ENCODE peak calls at places on chromosomes 3 and 15, in four cellular contexts. D is cardiac muscle cell, X is omental fat pad, F is type B pancreatic cell. M is an unnamed sample.

GRCh38 chr15:51497806-51498205 is 124.8 kb downstream of the DMXL2 start:
- DNase-seq in D (no peak), X (no peak), F (no peak), M (no peak)

GRCh38 chr3:111151438-111151837 is 79.8 kb downstream of the NECTIN3 start:
- DNase-seq in D (peak), X (no peak), F (no peak), M (no peak)

GRCh38 chr3:24302382-24302781 is 192.3 kb downstream of the THRB start:
- DNase-seq in D (no peak), X (no peak), F (no peak), M (no peak)

GRCh38 chr3:44078863-44079262 is 162.8 kb upstream of the TOPAZ1 start:
- DNase-seq in D (no peak), X (no peak), F (no peak), M (no peak)

GRCh38 chr3:153722157-153722556 is 399.0 kb upstream of the ARHGEF26 start:
- DNase-seq in D (no peak), X (no peak), F (no peak), M (no peak)

GRCh38 chr3:119294889-119295769 is 946 bp downstream of the ARHGAP31 start:
- DNase-seq in D (peak), X (no peak), F (no peak), M (peak)

GRCh38 chr15:64622410-64623260 is 152.8 kb downstream of the RBPMS2 start:
- DNase-seq in D (no peak), X (no peak), F (no peak), M (no peak)

GRCh38 chr15:75479670-75480069 is 28.2 kb upstream of the SIN3A start:
- DNase-seq in D (no peak), X (no peak), F (no peak), M (no peak)

GRCh38 chr3:7793786-7794185 is 707.8 kb upstream of the LMCD1 start:
- DNase-seq in D (no peak), X (no peak), F (no peak), M (no peak)

GRCh38 chr3:105656607-105657504 is 212.0 kb downstream of the CBLB start:
- DNase-seq in D (no peak), X (no peak), F (no peak), M (no peak)

DNA sequence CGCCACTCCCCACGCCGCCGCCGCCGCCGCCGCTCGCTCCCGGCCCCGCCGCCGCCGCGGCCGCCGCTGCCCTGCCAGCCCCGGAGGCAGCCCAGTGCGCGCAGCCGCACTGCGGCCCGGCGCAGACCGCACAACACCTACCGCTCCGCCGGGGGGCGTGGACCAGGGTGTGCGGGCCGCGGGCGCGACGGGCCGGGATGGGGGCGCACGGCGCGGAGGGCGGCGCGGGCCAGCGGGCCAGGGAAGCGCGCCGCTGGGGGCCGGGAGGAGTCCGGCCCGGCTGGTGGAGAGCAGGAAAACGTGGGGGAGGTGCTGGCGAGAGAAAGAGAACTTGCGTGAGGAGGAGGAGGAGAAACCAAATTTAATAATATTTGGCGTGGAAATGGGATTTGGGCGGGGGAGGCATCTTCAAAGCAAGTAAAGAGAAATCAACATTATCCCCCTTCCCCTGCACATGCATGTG is at the start of gene RFX7:
- DNase-seq in D (peak), X (peak), F (peak), M (peak)
- TF ChIP-seq CTCF in D (no peak), X (no peak), F (no peak), M (peak)

GRCh38 chr15:44427756-44428724 is 611 bp downstream of the CTDSPL2 start:
- DNase-seq in D (peak), X (no peak), F (no peak), M (no peak)
- TF ChIP-seq CTCF in D (no peak), X (no peak), F (peak), M (peak)

GRCh38 chr3:183800221-183800863 is 25.0 kb downstream of the MAP6D1 start:
- DNase-seq in D (no peak), X (no peak), F (no peak), M (no peak)

GRCh38 chr3:183794452-183794851 is 30.9 kb downstream of the MAP6D1 start:
- DNase-seq in D (no peak), X (no peak), F (no peak), M (no peak)

GRCh38 chr3:183802989-183803388 is 22.4 kb downstream of the MAP6D1 start:
- DNase-seq in D (peak), X (no peak), F (no peak), M (no peak)

DNA sequence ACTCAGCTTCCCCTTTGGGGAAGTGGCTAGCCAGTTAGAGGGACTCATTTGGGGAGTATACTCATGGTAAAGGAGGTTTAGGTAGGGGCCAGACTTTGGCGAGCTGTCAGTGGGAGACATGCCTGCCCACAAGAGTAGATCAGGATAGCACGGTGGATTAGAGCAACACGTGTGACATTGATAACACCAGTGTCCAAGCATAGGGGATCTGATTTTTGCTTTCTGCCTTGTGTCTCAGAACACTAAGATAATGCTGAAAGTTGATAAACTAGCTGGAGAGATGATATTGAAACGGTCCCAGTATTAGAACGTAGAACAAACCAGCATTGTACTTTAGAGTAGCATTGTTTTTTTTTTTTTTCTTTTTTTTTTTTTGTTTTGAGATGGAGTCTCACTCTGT is 25.9 kb downstream of the MAP6D1 start:
- DNase-seq in D (no peak), X (no peak), F (no peak), M (no peak)
- TF ChIP-seq CTCF in D (no peak), X (no peak), F (no peak), M (no peak)

DNA sequence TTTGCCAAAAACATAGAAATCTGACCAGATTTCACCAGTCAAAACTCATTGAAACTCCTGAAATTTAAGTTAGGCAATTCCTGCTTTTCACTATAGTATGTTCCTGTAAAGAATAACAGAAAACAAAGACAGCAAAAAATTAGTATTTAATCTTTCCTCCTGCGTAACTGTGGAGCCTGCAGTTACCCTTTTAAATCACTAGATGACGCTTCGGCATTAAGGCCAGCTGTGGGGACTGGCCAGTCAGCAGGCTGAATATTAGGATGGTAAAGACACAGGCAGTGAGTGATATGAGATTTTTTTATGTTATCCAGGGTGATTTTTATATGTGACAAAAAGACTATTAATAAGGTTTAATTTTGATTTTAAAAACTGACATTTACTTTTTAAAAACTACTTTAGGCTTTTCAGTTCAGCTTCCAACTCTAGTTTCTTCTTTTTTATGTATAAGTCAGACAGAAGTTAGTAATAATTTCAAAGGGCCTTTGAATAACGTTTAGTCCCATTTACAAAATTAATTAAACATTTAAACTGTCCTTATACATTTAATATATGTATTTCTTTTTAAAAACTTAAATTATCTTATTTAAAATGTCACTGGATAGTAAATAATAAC is 165.1 kb downstream of the PPM1L start:
- DNase-seq in D (peak), X (no peak), F (no peak), M (peak)
- TF ChIP-seq CTCF in D (peak), X (no peak), F (peak), M (peak)

M was measured in neural crest cell.